ENCODE peak calls at places on chromosomes 13 and 19, in six cellular contexts. One of them, this sample, is unnamed.

GRCh38 chr19:47094557-47095517 is 18.7 kb downstream of the ZC3H4 start:
- DNase-seq in iPS DF 6.9: no peak
- DNase-seq in NCI-H2081: no peak
- DNase-seq in fibroblast of lung: no peak
- DNase-seq in breast epithelium: no peak
- DNase-seq in cardiac fibroblast: no peak
- DNase-seq in this sample: no peak

GRCh38 chr13:21399741-21400140 is 59.4 kb downstream of the ZDHHC20 start:
- DNase-seq in cardiac fibroblast: peak; percentile 18
- DNase-seq in breast epithelium: no peak
- DNase-seq in iPS DF 6.9: no peak
- DNase-seq in NCI-H2081: no peak
- DNase-seq in fibroblast of lung: no peak
- DNase-seq in this sample: no peak

GRCh38 chr19:27679905-27680304 is 1533.0 kb downstream of the UQCRFS1 start:
- DNase-seq in fibroblast of lung: no peak
- DNase-seq in cardiac fibroblast: no peak
- DNase-seq in breast epithelium: no peak
- DNase-seq in iPS DF 6.9: no peak
- DNase-seq in NCI-H2081: no peak
- DNase-seq in this sample: no peak

GRCh38 chr19:42596391-42597071 is 1.8 kb upstream of the CEACAM8 start:
- DNase-seq in fibroblast of lung: peak; percentile 7
- DNase-seq in breast epithelium: no peak
- DNase-seq in NCI-H2081: peak; percentile 4
- DNase-seq in iPS DF 6.9: peak; percentile 16
- DNase-seq in cardiac fibroblast: peak; percentile 16
- DNase-seq in this sample: peak; percentile 48

GRCh38 chr19:31139871-31140505 is 209.2 kb downstream of the TSHZ3 start:
- DNase-seq in fibroblast of lung: peak; percentile 67
- DNase-seq in breast epithelium: no peak
- DNase-seq in NCI-H2081: no peak
- DNase-seq in cardiac fibroblast: peak; percentile 94
- DNase-seq in iPS DF 6.9: no peak
- DNase-seq in this sample: peak; percentile 79

GRCh38 chr19:2446390-2446789 is 10.4 kb downstream of the LMNB2 start:
- DNase-seq in fibroblast of lung: no peak
- DNase-seq in cardiac fibroblast: no peak
- DNase-seq in NCI-H2081: no peak
- DNase-seq in iPS DF 6.9: no peak
- DNase-seq in breast epithelium: no peak
- DNase-seq in this sample: no peak

GRCh38 chr19:28402701-28403290 is 810.2 kb downstream of the UQCRFS1 start:
- DNase-seq in iPS DF 6.9: no peak
- DNase-seq in cardiac fibroblast: no peak
- DNase-seq in breast epithelium: no peak
- DNase-seq in NCI-H2081: no peak
- DNase-seq in fibroblast of lung: no peak
- DNase-seq in this sample: no peak

GRCh38 chr13:53127378-53127777 is 98.8 kb downstream of the OLFM4 start:
- DNase-seq in breast epithelium: no peak
- DNase-seq in cardiac fibroblast: no peak
- DNase-seq in NCI-H2081: no peak
- DNase-seq in fibroblast of lung: no peak
- DNase-seq in iPS DF 6.9: no peak
- DNase-seq in this sample: no peak

GRCh38 chr13:38350114-38350617 is 515 bp downstream of the UFM1 start:
- DNase-seq in cardiac fibroblast: peak; percentile 66
- DNase-seq in fibroblast of lung: peak; percentile 65
- DNase-seq in iPS DF 6.9: no peak
- DNase-seq in breast epithelium: peak; percentile 43
- DNase-seq in NCI-H2081: peak; percentile 56
- DNase-seq in this sample: peak; percentile 44

GRCh38 chr13:27953671-27954405 is 15.3 kb downstream of the CDX2 start:
- DNase-seq in NCI-H2081: peak; percentile 73
- DNase-seq in breast epithelium: peak; percentile 22
- DNase-seq in cardiac fibroblast: peak; percentile 52
- DNase-seq in fibroblast of lung: peak; percentile 56
- DNase-seq in iPS DF 6.9: no peak
- DNase-seq in this sample: peak; percentile 81

GRCh38 chr13:50715402-50716146 is 127.9 kb downstream of the DLEU7 start:
- DNase-seq in cardiac fibroblast: no peak
- DNase-seq in iPS DF 6.9: no peak
- DNase-seq in fibroblast of lung: no peak
- DNase-seq in NCI-H2081: no peak
- DNase-seq in breast epithelium: no peak
- DNase-seq in this sample: no peak

GRCh38 chr13:106232680-106233079 is 302.8 kb downstream of the EFNB2 start:
- DNase-seq in breast epithelium: no peak
- DNase-seq in cardiac fibroblast: no peak
- DNase-seq in NCI-H2081: peak; percentile 47
- DNase-seq in fibroblast of lung: no peak
- DNase-seq in iPS DF 6.9: no peak
- DNase-seq in this sample: no peak

GRCh38 chr19:2127758-2128157 is 23.6 kb downstream of the AP3D1 start:
- DNase-seq in breast epithelium: no peak
- DNase-seq in cardiac fibroblast: no peak
- DNase-seq in NCI-H2081: peak; percentile 48
- DNase-seq in iPS DF 6.9: no peak
- DNase-seq in fibroblast of lung: no peak
- DNase-seq in this sample: no peak

GRCh38 chr19:42928896-42929295 is 8.1 kb downstream of the PSG7 start:
- DNase-seq in breast epithelium: no peak
- DNase-seq in cardiac fibroblast: no peak
- DNase-seq in fibroblast of lung: no peak
- DNase-seq in NCI-H2081: no peak
- DNase-seq in iPS DF 6.9: no peak
- DNase-seq in this sample: no peak

GRCh38 chr19:5470264-5470671 is 15.1 kb downstream of the ZNRF4 start:
- DNase-seq in breast epithelium: no peak
- DNase-seq in iPS DF 6.9: no peak
- DNase-seq in NCI-H2081: no peak
- DNase-seq in fibroblast of lung: no peak
- DNase-seq in cardiac fibroblast: no peak
- DNase-seq in this sample: no peak

GRCh38 chr19:16051254-16052025 is 24.9 kb upstream of the TPM4 start:
- DNase-seq in iPS DF 6.9: no peak
- DNase-seq in cardiac fibroblast: peak; percentile 56
- DNase-seq in breast epithelium: no peak
- DNase-seq in NCI-H2081: no peak
- DNase-seq in fibroblast of lung: peak; percentile 31
- DNase-seq in this sample: no peak

GRCh38 chr13:48492123-48493075 is 40.5 kb downstream of the RCBTB2 start:
- DNase-seq in breast epithelium: peak; percentile 67
- DNase-seq in cardiac fibroblast: peak; percentile 80
- DNase-seq in fibroblast of lung: peak; percentile 52
- DNase-seq in iPS DF 6.9: no peak
- DNase-seq in NCI-H2081: no peak
- DNase-seq in this sample: peak; percentile 69

GRCh38 chr13:110397445-110397844 is 90.4 kb downstream of the COL4A2 start:
- DNase-seq in iPS DF 6.9: no peak
- DNase-seq in cardiac fibroblast: peak; percentile 87
- DNase-seq in fibroblast of lung: peak; percentile 98
- DNase-seq in breast epithelium: peak; percentile 50
- DNase-seq in NCI-H2081: no peak
- DNase-seq in this sample: peak; percentile 38

GRCh38 chr19:56301152-56301551 is 13.5 kb downstream of the ZSCAN5A start:
- DNase-seq in cardiac fibroblast: peak; percentile 3
- DNase-seq in NCI-H2081: no peak
- DNase-seq in breast epithelium: no peak
- DNase-seq in fibroblast of lung: no peak
- DNase-seq in iPS DF 6.9: no peak
- DNase-seq in this sample: no peak

GRCh38 chr19:20969898-20970297 is 46.8 kb downstream of the ZNF85 start:
- DNase-seq in breast epithelium: no peak
- DNase-seq in NCI-H2081: no peak
- DNase-seq in iPS DF 6.9: no peak
- DNase-seq in cardiac fibroblast: no peak
- DNase-seq in fibroblast of lung: no peak
- DNase-seq in this sample: no peak

GRCh38 chr19:5260381-5260967 is 80.1 kb downstream of the PTPRS start:
- DNase-seq in breast epithelium: no peak
- DNase-seq in iPS DF 6.9: no peak
- DNase-seq in cardiac fibroblast: no peak
- DNase-seq in NCI-H2081: no peak
- DNase-seq in fibroblast of lung: no peak
- DNase-seq in this sample: no peak

GRCh38 chr19:13839938-13840750 is 36.8 kb upstream of the NANOS3 start:
- DNase-seq in breast epithelium: peak; percentile 71
- DNase-seq in cardiac fibroblast: peak; percentile 73
- DNase-seq in fibroblast of lung: no peak
- DNase-seq in NCI-H2081: no peak
- DNase-seq in iPS DF 6.9: no peak
- DNase-seq in this sample: peak; percentile 56

GRCh38 chr13:80173224-80173623 is 167.7 kb downstream of the SPRY2 start:
- DNase-seq in iPS DF 6.9: no peak
- DNase-seq in breast epithelium: no peak
- DNase-seq in NCI-H2081: no peak
- DNase-seq in cardiac fibroblast: no peak
- DNase-seq in fibroblast of lung: no peak
- DNase-seq in this sample: no peak

GRCh38 chr19:54137913-54138776 is 583 bp downstream of the CNOT3 start:
- DNase-seq in fibroblast of lung: no peak
- DNase-seq in iPS DF 6.9: no peak
- DNase-seq in breast epithelium: no peak
- DNase-seq in cardiac fibroblast: peak; percentile 9
- DNase-seq in NCI-H2081: peak; percentile 18
- DNase-seq in this sample: no peak

GRCh38 chr13:47397739-47398138 is 500.9 kb upstream of the HTR2A start:
- DNase-seq in fibroblast of lung: peak; percentile 39
- DNase-seq in NCI-H2081: no peak
- DNase-seq in iPS DF 6.9: no peak
- DNase-seq in cardiac fibroblast: no peak
- DNase-seq in breast epithelium: no peak
- DNase-seq in this sample: no peak

GRCh38 chr13:30963794-30964193 is 31.3 kb downstream of the TEX26 start:
- DNase-seq in cardiac fibroblast: peak; percentile 48
- DNase-seq in fibroblast of lung: peak; percentile 53
- DNase-seq in NCI-H2081: no peak
- DNase-seq in iPS DF 6.9: no peak
- DNase-seq in breast epithelium: no peak
- DNase-seq in this sample: peak; percentile 48

GRCh38 chr19:6011794-6012193 is 33.9 kb upstream of the RANBP3 start:
- DNase-seq in NCI-H2081: peak; percentile 14
- DNase-seq in fibroblast of lung: no peak
- DNase-seq in iPS DF 6.9: no peak
- DNase-seq in cardiac fibroblast: peak; percentile 21
- DNase-seq in breast epithelium: no peak
- DNase-seq in this sample: peak; percentile 17

This sample was measured in AG08395.